ENCODE peak calls at places on chromosomes 5 and 9, in seven cellular contexts. L is trophoblast cell, Y is IMR-90, W is H1, F is H9, C is neuronal stem cell, B is mesendoderm. N is an unnamed sample.

GRCh38 chr9:1238407-1238806 is 188.2 kb downstream of the DMRT2 start:
- DNase-seq in L (no peak), Y (no peak), W (no peak), F (no peak), C (no peak), B (no peak), N (no peak)

GRCh38 chr9:87109851-87110250 is 162.5 kb upstream of the GAS1 start:
- DNase-seq in L (no peak), Y (peak), W (no peak), F (no peak), C (no peak), B (no peak), N (no peak)

GRCh38 chr9:111076519-111076918 is 38.2 kb upstream of the LPAR1 start:
- DNase-seq in L (no peak), Y (no peak), W (no peak), F (no peak), C (no peak), B (no peak), N (no peak)

GRCh38 chr5:120734033-120734432 is 269.9 kb downstream of the PRR16 start:
- DNase-seq in L (no peak), Y (no peak), W (peak), F (peak), C (peak), B (peak), N (no peak)

GRCh38 chr9:135702002-135702721 is at the start of gene KCNT1:
- DNase-seq in L (peak), Y (peak), W (peak), F (peak), C (peak), B (peak), N (peak)

GRCh38 chr5:136073714-136074113 is 44.9 kb downstream of the TGFBI start:
- DNase-seq in L (no peak), Y (no peak), W (peak), F (no peak), C (no peak), B (no peak), N (no peak)

GRCh38 chr9:86077286-86077685 is 22.1 kb downstream of the GOLM1 start:
- DNase-seq in L (no peak), Y (no peak), W (no peak), F (no peak), C (no peak), B (no peak), N (peak)

GRCh38 chr5:160508780-160509361 is 87.2 kb downstream of the PTTG1 start:
- DNase-seq in L (peak), Y (peak), W (peak), F (peak), C (peak), B (peak), N (peak)

GRCh38 chr9:74696520-74696919 is 191.2 kb downstream of the TRPM6 start:
- DNase-seq in L (no peak), Y (no peak), W (no peak), F (no peak), C (no peak), B (peak), N (no peak)

GRCh38 chr9:124771867-124772621 is 933 bp upstream of the NR6A1 start:
- DNase-seq in L (peak), Y (peak), W (peak), F (peak), C (peak), B (peak), N (peak)

GRCh38 chr9:124388275-124389048 is 26.8 kb downstream of the PSMB7 start:
- DNase-seq in L (no peak), Y (no peak), W (no peak), F (no peak), C (no peak), B (no peak), N (no peak)

DNA sequence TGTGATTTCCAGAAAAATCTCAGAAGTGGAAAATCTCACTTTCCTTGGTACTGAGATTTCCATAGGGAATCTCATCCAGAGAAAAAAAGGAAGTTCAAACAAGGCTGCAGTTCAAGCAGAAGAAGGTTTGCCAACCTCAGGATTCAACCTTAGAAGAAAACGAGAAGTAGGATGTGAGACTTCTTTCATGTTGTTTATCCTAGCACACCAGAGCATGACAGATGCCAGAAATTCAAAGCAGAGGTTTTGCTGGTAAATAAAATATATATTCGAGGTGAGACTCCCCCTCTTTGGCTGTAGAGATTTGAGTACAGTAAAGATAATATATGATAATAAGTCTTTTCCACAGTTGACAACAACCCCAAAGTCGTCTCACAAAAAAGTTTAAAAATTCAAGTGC is 116.9 kb upstream of the SMC2 start:
- DNase-seq in L (no peak), Y (no peak), W (no peak), F (no peak), C (no peak), B (no peak), N (no peak)
- H2AK5ac ChIP-seq in L (no peak), Y (no peak), W (no peak), F (no peak), C (no peak), B (no peak), N (no peak)

DNA sequence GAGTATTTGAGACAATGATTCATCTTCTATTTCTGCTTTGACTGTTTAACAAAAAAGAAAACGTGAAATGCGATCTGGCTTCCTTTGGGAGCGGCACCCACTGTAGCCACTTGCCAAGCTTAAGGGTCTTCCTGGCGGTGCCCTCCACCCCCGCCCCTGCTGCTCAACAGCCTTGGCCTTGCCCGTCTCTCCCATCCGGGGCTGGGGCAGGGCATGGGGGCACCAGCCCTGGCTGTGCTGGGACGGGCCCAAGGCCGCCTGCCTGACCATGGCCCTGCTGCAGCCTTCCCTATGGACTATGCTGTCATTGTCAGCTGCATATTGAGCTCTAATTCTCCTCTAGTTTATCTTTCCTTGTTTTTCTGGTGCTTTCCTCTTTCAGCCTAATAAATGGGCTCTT is 115.8 kb upstream of the CACNA1B start:
- DNase-seq in L (no peak), Y (no peak), W (no peak), F (no peak), C (no peak), B (no peak), N (no peak)
- H3K27ac ChIP-seq in L (no peak), Y (no peak), W (no peak), F (no peak), C (no peak), B (no peak), N (no peak)

DNA sequence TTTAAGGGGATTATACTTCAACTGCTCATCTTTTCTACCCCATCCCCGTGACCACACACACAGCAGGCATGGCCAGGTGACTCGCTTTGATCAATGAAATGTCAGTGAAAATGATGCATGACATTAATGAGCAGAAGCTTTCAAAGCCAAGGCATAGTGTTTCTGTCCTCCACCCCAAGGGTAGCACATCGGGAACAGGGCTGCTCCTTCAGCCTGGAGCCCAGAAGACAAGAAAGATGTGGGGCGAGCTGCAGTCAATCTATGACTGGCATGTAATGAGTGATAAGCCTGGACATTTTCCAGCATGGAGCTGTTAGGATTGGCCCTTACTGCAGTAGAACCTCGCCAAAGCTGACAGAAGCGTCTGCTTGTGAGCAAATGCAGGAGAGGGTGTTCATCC is 122.6 kb upstream of the IRX2 start:
- DNase-seq in L (no peak), Y (no peak), W (peak), F (no peak), C (no peak), B (no peak), N (no peak)
- H2AK5ac ChIP-seq in L (no peak), Y (no peak), W (no peak), F (no peak), C (no peak), B (no peak), N (no peak)

DNA sequence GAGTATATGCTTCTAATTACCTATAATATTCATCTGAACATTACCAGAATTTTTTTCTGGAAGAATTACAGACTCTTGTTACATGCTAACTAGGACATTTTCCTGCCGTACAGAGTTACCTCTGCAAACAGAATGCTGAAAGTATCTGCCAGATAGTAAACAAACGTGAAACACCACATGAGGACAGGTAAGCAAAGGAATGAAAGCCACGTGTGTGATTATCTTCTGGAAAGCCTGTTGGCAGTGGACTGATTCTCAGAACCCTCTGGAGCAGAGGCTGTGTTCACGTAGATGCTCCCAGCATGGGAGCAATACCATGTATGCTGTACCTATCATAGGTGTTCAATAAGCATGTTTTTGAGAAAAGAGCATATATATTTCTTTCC is 472.6 kb downstream of the ENC1 start:
- DNase-seq in L (peak), Y (no peak), W (no peak), F (no peak), C (no peak), B (no peak), N (no peak)
- H3K27ac ChIP-seq in L (no peak), Y (no peak), W (no peak), F (no peak), C (no peak), B (no peak), N (no peak)

GRCh38 chr5:29114331-29114768 is 2076.0 kb upstream of the CDH9 start:
- DNase-seq in L (no peak), Y (no peak), W (no peak), F (no peak), C (no peak), B (peak), N (no peak)
- H2AK5ac ChIP-seq in L (no peak), Y (no peak), W (no peak), F (no peak), C (no peak), B (peak), N (no peak)

GRCh38 chr9:137434498-137435380 is 6.4 kb downstream of the ENTPD8 start:
- DNase-seq in L (no peak), Y (no peak), W (no peak), F (no peak), C (no peak), B (no peak), N (no peak)

GRCh38 chr9:137435381-137435891 is 5.7 kb downstream of the ENTPD8 start:
- DNase-seq in L (no peak), Y (no peak), W (no peak), F (no peak), C (no peak), B (no peak), N (no peak)

GRCh38 chr9:137437691-137438590 is 3.2 kb downstream of the ENTPD8 start:
- DNase-seq in L (no peak), Y (no peak), W (no peak), F (no peak), C (no peak), B (no peak), N (no peak)

GRCh38 chr9:137436761-137437600 is 4.2 kb downstream of the ENTPD8 start:
- DNase-seq in L (no peak), Y (no peak), W (no peak), F (no peak), C (no peak), B (no peak), N (no peak)

DNA sequence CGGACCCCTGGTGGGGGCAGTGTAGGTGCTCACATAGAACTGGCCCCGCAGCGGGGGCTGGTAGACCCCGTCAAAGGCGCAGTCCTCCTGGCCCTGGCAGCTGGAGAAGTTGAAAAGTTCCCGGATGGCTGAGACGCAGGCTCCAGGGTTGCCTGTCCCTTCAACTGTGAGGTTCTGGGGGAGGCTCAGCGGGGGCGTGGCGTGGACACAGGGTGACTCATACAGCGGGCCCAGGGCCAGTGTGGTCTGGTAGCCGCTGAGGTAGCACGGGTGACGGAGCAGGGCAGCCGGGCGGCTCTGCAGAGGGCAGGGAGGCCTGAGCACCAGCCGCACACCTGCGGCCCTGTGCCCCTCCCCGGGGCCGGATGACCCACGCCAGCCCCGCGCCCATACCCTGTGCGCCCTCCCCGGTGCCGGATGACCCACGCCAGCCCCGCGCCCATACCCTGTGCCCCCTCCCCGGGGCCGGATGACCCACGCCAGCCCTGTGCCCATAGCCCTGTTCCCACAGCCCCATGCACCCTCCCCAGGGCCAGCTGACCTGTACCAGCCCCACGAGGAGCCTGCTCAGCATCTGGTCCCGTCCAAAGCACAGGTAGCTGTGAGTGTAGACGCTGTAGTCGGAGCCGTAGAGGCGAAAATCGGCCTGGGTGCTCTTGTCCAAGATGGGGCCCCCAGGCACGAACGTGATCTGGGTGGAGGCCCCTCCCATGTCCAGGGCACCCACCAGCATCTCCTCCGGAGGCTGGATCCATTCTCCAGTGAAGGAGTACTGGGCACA is 5.0 kb downstream of the ENTPD8 start:
- DNase-seq in L (peak), Y (peak), W (no peak), F (no peak), C (no peak), B (no peak), N (peak)
- H3K27ac ChIP-seq in L (no peak), Y (no peak), W (no peak), F (no peak), C (no peak), B (no peak), N (peak)

GRCh38 chr5:159313197-159313596 is 17.1 kb downstream of the IL12B start:
- DNase-seq in L (no peak), Y (no peak), W (no peak), F (no peak), C (no peak), B (no peak), N (no peak)

GRCh38 chr5:159316519-159317383 is 13.5 kb downstream of the IL12B start:
- DNase-seq in L (peak), Y (peak), W (no peak), F (peak), C (peak), B (peak), N (peak)

GRCh38 chr5:159310492-159310891 is 19.8 kb downstream of the IL12B start:
- DNase-seq in L (peak), Y (no peak), W (peak), F (peak), C (peak), B (peak), N (no peak)

GRCh38 chr5:159309689-159310433 is 20.4 kb downstream of the IL12B start:
- DNase-seq in L (peak), Y (no peak), W (peak), F (no peak), C (no peak), B (no peak), N (no peak)

GRCh38 chr5:159311063-159311462 is 19.2 kb downstream of the IL12B start:
- DNase-seq in L (no peak), Y (no peak), W (no peak), F (no peak), C (no peak), B (no peak), N (no peak)
- H2AK5ac ChIP-seq in L (no peak), Y (no peak), W (no peak), F (no peak), C (no peak), B (no peak), N (no peak)

DNA sequence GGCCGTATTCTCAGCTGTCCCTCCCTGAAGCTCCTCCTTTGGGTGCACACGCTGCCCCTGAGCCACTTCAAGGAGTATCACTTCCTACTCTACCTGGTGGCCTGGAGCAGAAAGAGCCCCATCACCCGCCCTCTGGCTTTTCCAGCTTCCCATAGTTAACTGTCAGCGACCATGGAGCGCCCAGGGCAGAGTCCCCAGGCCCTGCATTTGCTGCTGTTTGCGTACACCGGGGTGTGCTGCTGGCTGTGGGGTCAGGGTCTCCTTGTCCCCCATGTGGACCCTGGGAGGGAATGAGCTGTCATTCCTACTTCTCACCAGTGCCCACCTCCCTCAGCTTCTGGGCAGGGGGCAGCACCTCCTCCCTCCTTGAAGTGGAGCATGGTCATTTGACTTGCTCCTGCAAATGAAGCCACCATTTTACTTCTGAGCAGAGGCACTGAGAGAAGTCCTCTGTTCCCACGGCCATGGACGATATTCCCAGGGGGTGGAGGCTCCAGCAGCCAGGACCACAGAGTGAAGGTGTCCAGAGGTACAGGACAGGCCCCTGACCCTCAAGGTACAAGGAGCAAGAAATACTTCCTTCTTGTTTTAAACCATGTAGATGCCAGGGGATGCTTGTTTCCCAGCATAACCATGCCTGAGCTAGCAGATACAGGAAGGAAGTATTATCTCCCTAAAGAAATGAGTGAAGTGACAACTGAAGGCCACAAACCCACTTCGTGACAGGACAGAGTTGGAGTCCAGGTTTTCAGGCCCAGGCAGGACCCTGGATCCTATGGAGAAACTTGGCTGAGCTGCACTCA is 40.6 kb upstream of the COL5A1 start:
- DNase-seq in L (no peak), Y (no peak), W (no peak), F (peak), C (no peak), B (no peak), N (no peak)
- H3K27ac ChIP-seq in L (peak), Y (peak), W (no peak), F (no peak), C (no peak), B (peak), N (no peak)

DNA sequence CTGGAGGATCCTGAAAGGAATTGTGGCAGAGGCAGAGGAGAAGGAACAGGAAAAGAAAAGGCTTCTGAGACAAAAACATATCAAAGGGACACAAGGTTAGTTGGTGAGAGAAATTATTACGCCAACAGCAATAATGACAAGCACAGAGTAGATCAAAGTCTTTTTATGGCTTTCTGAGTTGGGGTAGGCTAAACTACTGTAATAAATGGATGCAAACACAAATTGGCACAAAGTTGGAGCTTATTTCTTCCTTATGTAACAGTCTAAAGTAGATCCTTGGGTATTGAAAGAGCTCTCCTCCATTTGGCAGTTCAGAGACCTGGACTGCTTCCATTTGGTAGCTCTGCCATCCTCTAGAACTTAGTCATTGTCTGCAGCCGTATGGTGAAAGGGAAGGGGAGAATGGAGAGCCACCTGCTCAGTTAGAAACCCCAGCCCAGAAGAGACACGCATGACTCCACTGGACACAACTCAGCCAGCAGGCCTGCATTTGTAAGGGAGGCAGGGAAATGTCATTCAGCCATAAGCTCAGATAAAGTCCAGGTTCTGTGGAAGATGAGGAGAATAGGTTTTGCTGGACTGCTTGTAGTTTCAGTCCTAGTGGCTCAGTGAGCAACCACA is 345.0 kb downstream of the DMAC1 start:
- DNase-seq in L (no peak), Y (no peak), W (no peak), F (no peak), C (no peak), B (no peak), N (no peak)
- H2AK5ac ChIP-seq in L (no peak), Y (peak), W (no peak), F (no peak), C (no peak), B (no peak), N (no peak)